ENCODE peak calls at places on chromosomes 12 and 14, in eight cellular contexts. U is GM23338, D is right atrium auricular region, Q is AG10803, Z is fibroblast of the aortic adventitia, O is retinal pigment epithelial cell, E is lower leg skin, M is PC-3. H is an unnamed sample.

GRCh38 chr12:108629824-108630476 is 3.7 kb downstream of the SELPLG start:
- DNase-seq in U (no peak), D (peak), Q (peak), Z (peak), O (no peak), E (no peak), M (peak), H (peak)

GRCh38 chr12:105487961-105488360 is 157.5 kb downstream of the C12orf75 start:
- DNase-seq in U (no peak), D (no peak), Q (no peak), Z (no peak), O (no peak), E (no peak), M (no peak), H (no peak)

GRCh38 chr14:68938515-68939423 is 40.3 kb downstream of the ACTN1 start:
- DNase-seq in U (no peak), D (no peak), Q (no peak), Z (no peak), O (no peak), E (no peak), M (no peak), H (no peak)

GRCh38 chr12:57111046-57111698 is at the start of gene STAT6:
- DNase-seq in U (peak), D (peak), Q (peak), Z (peak), O (no peak), E (peak), M (peak), H (no peak)

GRCh38 chr12:114636723-114637480 is 47.1 kb downstream of the TBX3 start:
- DNase-seq in U (peak), D (no peak), Q (peak), Z (peak), O (no peak), E (peak), M (peak), H (no peak)

GRCh38 chr12:96078281-96078761 is 42.9 kb upstream of the LTA4H start:
- DNase-seq in U (no peak), D (peak), Q (no peak), Z (peak), O (no peak), E (no peak), M (no peak), H (no peak)

GRCh38 chr14:72736348-72736747 is 157.6 kb downstream of the DPF3 start:
- DNase-seq in U (peak), D (no peak), Q (peak), Z (peak), O (no peak), E (no peak), M (peak), H (no peak)

GRCh38 chr12:53174881-53175491 is 5.5 kb upstream of the ZNF740 start:
- DNase-seq in U (peak), D (no peak), Q (peak), Z (peak), O (no peak), E (no peak), M (peak), H (no peak)

GRCh38 chr14:61540931-61541330 is 154.4 kb upstream of the HIF1A start:
- DNase-seq in U (no peak), D (no peak), Q (no peak), Z (no peak), O (no peak), E (no peak), M (no peak), H (no peak)

GRCh38 chr12:20438307-20438779 is 70.0 kb downstream of the PDE3A start:
- DNase-seq in U (no peak), D (no peak), Q (peak), Z (peak), O (no peak), E (no peak), M (no peak), H (no peak)

GRCh38 chr14:74922752-74923401 is at the start of gene RPS6KL1:
- DNase-seq in U (peak), D (peak), Q (peak), Z (peak), O (no peak), E (peak), M (peak), H (peak)

GRCh38 chr12:124774462-124775167 is 89.0 kb downstream of the SCARB1 start:
- DNase-seq in U (no peak), D (peak), Q (peak), Z (peak), O (peak), E (no peak), M (peak), H (peak)

GRCh38 chr12:112908548-112908947 is 1.8 kb downstream of the OAS1 start:
- DNase-seq in U (no peak), D (no peak), Q (no peak), Z (no peak), O (no peak), E (no peak), M (no peak), H (no peak)

GRCh38 chr12:57487055-57487596 is 742 bp upstream of the MARS1 start:
- DNase-seq in U (peak), D (no peak), Q (no peak), Z (no peak), O (no peak), E (no peak), M (no peak), H (no peak)

GRCh38 chr12:132430838-132431826 is 58.8 kb upstream of the FBRSL1 start:
- DNase-seq in U (peak), D (no peak), Q (no peak), Z (no peak), O (no peak), E (no peak), M (no peak), H (no peak)

GRCh38 chr14:100828448-100828834 is 2.5 kb downstream of the MEG3 start:
- DNase-seq in U (no peak), D (no peak), Q (no peak), Z (no peak), O (no peak), E (no peak), M (no peak), H (no peak)

GRCh38 chr14:105765893-105766614 is 239.7 kb downstream of the TMEM121 start:
- DNase-seq in U (no peak), D (no peak), Q (no peak), Z (no peak), O (no peak), E (no peak), M (no peak), H (no peak)

GRCh38 chr12:20188930-20189653 is 179.2 kb upstream of the PDE3A start:
- DNase-seq in U (no peak), D (no peak), Q (no peak), Z (no peak), O (peak), E (no peak), M (no peak), H (no peak)

GRCh38 chr14:77024171-77024627 is 4.3 kb downstream of the IRF2BPL start:
- DNase-seq in U (peak), D (no peak), Q (no peak), Z (peak), O (no peak), E (no peak), M (peak), H (no peak)

GRCh38 chr12:128463881-128464280 is 196.9 kb downstream of the TMEM132C start:
- DNase-seq in U (no peak), D (no peak), Q (no peak), Z (no peak), O (no peak), E (no peak), M (no peak), H (no peak)

GRCh38 chr12:132279184-132279889 is 50.1 kb downstream of the GALNT9 start:
- DNase-seq in U (peak), D (no peak), Q (no peak), Z (no peak), O (no peak), E (no peak), M (no peak), H (peak)

GRCh38 chr14:85531594-85532391 is 1.8 kb downstream of the FLRT2 start:
- DNase-seq in U (peak), D (peak), Q (peak), Z (peak), O (no peak), E (peak), M (no peak), H (peak)

GRCh38 chr14:61381589-61381988 is 60.2 kb downstream of the PRKCH start:
- DNase-seq in U (no peak), D (no peak), Q (no peak), Z (no peak), O (no peak), E (no peak), M (no peak), H (no peak)

GRCh38 chr14:105860615-105861580 is 334.5 kb downstream of the TMEM121 start:
- DNase-seq in U (no peak), D (no peak), Q (no peak), Z (no peak), O (no peak), E (no peak), M (no peak), H (peak)

GRCh38 chr14:103007555-103007954 is 49.8 kb downstream of the CDC42BPB start:
- DNase-seq in U (no peak), D (no peak), Q (no peak), Z (no peak), O (no peak), E (no peak), M (no peak), H (peak)

GRCh38 chr12:254039-254438 is 8.6 kb downstream of the SLC6A13 start:
- DNase-seq in U (peak), D (no peak), Q (no peak), Z (no peak), O (no peak), E (no peak), M (no peak), H (no peak)

GRCh38 chr12:70748809-70749208 is 111.6 kb upstream of the PTPRB start:
- DNase-seq in U (no peak), D (no peak), Q (no peak), Z (no peak), O (no peak), E (no peak), M (no peak), H (no peak)

GRCh38 chr12:82176016-82176415 is 182.2 kb downstream of the CCDC59 start:
- DNase-seq in U (peak), D (no peak), Q (no peak), Z (no peak), O (peak), E (no peak), M (no peak), H (no peak)

GRCh38 chr12:27705263-27705662 is 5.4 kb upstream of the MRPS35 start:
- DNase-seq in U (peak), D (no peak), Q (no peak), Z (no peak), O (no peak), E (no peak), M (no peak), H (no peak)

GRCh38 chr12:91991397-91992187 is 154.1 kb downstream of the BTG1 start:
- DNase-seq in U (no peak), D (no peak), Q (no peak), Z (peak), O (no peak), E (no peak), M (peak), H (no peak)

GRCh38 chr14:68807148-68807600 is 14.3 kb upstream of the ZFP36L1 start:
- DNase-seq in U (no peak), D (peak), Q (peak), Z (peak), O (no peak), E (peak), M (no peak), H (no peak)

GRCh38 chr14:102279688-102280348 is 25.1 kb downstream of the MOK start:
- DNase-seq in U (peak), D (no peak), Q (peak), Z (peak), O (peak), E (no peak), M (peak), H (no peak)

GRCh38 chr12:26496170-26496569 is 300.8 kb downstream of the SSPN start:
- DNase-seq in U (no peak), D (no peak), Q (no peak), Z (peak), O (no peak), E (peak), M (no peak), H (no peak)

GRCh38 chr12:68423175-68423574 is 91.0 kb upstream of the MDM1 start:
- DNase-seq in U (no peak), D (no peak), Q (no peak), Z (peak), O (no peak), E (no peak), M (no peak), H (no peak)

GRCh38 chr14:88252536-88252935 is 70.5 kb downstream of the KCNK10 start:
- DNase-seq in U (no peak), D (no peak), Q (no peak), Z (no peak), O (no peak), E (no peak), M (peak), H (no peak)

GRCh38 chr12:124633269-124633953 is 66.0 kb upstream of the NCOR2 start:
- DNase-seq in U (no peak), D (no peak), Q (no peak), Z (peak), O (no peak), E (no peak), M (peak), H (no peak)

GRCh38 chr12:109764123-109764522 is 50.5 kb downstream of the FAM222A start:
- DNase-seq in U (peak), D (no peak), Q (no peak), Z (no peak), O (no peak), E (no peak), M (no peak), H (no peak)
- TF ChIP-seq CTCF in U (peak), D (no peak), Q (no peak), Z (no peak), O (no peak), E (no peak), M (peak), H (no peak)

GRCh38 chr14:93084866-93085857 is 30.6 kb downstream of the ITPK1 start:
- DNase-seq in U (no peak), D (no peak), Q (no peak), Z (no peak), O (no peak), E (no peak), M (no peak), H (no peak)

GRCh38 chr14:93084402-93084801 is 31.3 kb downstream of the ITPK1 start:
- DNase-seq in U (no peak), D (no peak), Q (no peak), Z (no peak), O (no peak), E (no peak), M (no peak), H (no peak)

GRCh38 chr14:93085916-93086315 is 29.8 kb downstream of the ITPK1 start:
- DNase-seq in U (peak), D (no peak), Q (no peak), Z (no peak), O (peak), E (no peak), M (peak), H (no peak)

GRCh38 chr14:93083898-93084297 is 31.8 kb downstream of the ITPK1 start:
- DNase-seq in U (no peak), D (no peak), Q (no peak), Z (no peak), O (no peak), E (no peak), M (no peak), H (no peak)

GRCh38 chr14:93086441-93087055 is 29.2 kb downstream of the ITPK1 start:
- DNase-seq in U (no peak), D (no peak), Q (no peak), Z (no peak), O (no peak), E (no peak), M (no peak), H (no peak)
- H3K4me3 ChIP-seq in U (no peak), D (no peak), Q (no peak), Z (no peak), O (no peak), E (no peak), M (no peak), H (no peak)

GRCh38 chr12:6494968-6495367 is 1.1 kb downstream of the NCAPD2 start:
- DNase-seq in U (no peak), D (no peak), Q (no peak), Z (no peak), O (no peak), E (no peak), M (peak), H (no peak)

GRCh38 chr12:6489449-6489848 is 3.6 kb downstream of the MRPL51 start:
- DNase-seq in U (no peak), D (no peak), Q (no peak), Z (no peak), O (no peak), E (no peak), M (no peak), H (no peak)

GRCh38 chr12:6492838-6493579 is at the start of gene MRPL51:
- DNase-seq in U (peak), D (peak), Q (peak), Z (peak), O (peak), E (peak), M (peak), H (peak)

GRCh38 chr12:6493580-6494350 is at the start of gene NCAPD2:
- DNase-seq in U (peak), D (peak), Q (peak), Z (peak), O (peak), E (peak), M (peak), H (peak)

DNA sequence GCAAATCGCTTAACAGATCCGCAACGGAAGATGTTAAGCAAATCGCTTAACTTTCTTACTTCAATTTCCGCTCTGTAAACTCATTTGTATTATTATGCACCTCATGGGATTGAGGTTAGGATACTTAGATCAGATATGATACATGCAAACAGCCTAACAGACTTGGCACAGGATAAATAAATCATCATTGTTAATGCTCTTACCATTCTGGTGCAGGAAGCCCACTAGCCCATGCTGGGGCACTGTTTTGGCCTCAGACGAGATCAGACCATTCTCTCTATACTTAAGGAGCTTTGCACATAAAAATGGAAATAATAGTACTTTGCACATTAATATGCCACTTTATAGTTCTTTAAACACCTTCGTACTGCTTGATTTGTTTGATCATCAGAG is 445 bp downstream of the NCAPD2 start:
- DNase-seq in U (peak), D (no peak), Q (no peak), Z (no peak), O (no peak), E (no peak), M (no peak), H (no peak)
- TF ChIP-seq CTCF in U (peak), D (no peak), Q (no peak), Z (no peak), O (peak), E (no peak), M (no peak), H (no peak)

GRCh38 chr14:94375552-94376107 is 12.8 kb downstream of the SERPINA1 start:
- DNase-seq in U (no peak), D (no peak), Q (no peak), Z (no peak), O (no peak), E (no peak), M (no peak), H (no peak)
- H3K4me3 ChIP-seq in U (no peak), D (no peak), Q (no peak), Z (no peak), O (no peak), E (no peak), M (no peak), H (no peak)

DNA sequence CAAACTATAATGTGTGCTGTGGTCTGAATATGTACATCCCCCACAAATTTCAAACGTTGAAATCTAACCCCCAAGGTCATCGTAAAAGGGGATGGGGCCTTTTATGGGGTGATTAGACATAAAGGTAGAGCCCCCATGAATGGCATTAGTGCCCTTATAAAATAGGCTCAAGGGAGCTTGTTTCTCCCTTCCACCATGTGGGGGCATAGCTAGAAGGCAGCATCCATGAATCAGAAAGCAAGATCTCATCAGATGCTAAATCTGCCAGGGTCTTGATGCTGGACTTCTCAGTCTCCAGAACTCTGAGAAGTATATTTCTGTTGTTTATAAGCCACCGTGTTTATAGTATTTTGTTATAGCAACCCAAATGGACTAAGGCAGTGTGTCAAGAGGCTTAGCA is 33.4 kb upstream of the IGF1 start:
- DNase-seq in U (peak), D (no peak), Q (peak), Z (no peak), O (no peak), E (no peak), M (no peak), H (no peak)
- TF ChIP-seq CTCF in U (peak), D (no peak), Q (peak), Z (no peak), O (peak), E (no peak), M (no peak), H (no peak)

GRCh38 chr14:56143025-56143424 is 24.8 kb downstream of the PELI2 start:
- DNase-seq in U (no peak), D (no peak), Q (no peak), Z (no peak), O (no peak), E (no peak), M (no peak), H (no peak)

GRCh38 chr14:56147980-56148901 is 30.0 kb downstream of the PELI2 start:
- DNase-seq in U (peak), D (no peak), Q (no peak), Z (no peak), O (no peak), E (no peak), M (no peak), H (no peak)

GRCh38 chr14:56145965-56146364 is 27.8 kb downstream of the PELI2 start:
- DNase-seq in U (no peak), D (no peak), Q (peak), Z (peak), O (no peak), E (no peak), M (peak), H (no peak)

GRCh38 chr14:56145181-56145580 is 27.0 kb downstream of the PELI2 start:
- DNase-seq in U (no peak), D (no peak), Q (no peak), Z (no peak), O (no peak), E (no peak), M (no peak), H (no peak)

DNA sequence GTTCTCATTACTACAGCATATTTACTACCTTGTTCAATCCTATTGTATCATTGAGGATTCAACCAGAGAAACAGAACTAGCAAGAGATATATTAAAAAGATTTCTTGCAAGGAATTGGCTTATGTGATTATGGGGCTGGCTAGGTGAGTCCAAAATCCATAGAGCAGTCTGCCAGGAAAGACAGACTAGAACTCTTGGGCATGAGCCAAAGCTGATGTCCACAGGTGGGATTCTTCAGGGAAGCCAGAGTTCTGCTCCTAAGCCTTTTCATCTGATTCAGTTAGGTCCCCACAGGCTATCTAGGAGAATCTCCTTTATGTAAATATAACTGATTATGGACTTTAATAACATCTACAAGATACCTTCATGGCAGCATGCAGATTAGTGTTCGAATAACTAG is 26.0 kb downstream of the PELI2 start:
- DNase-seq in U (no peak), D (no peak), Q (no peak), Z (no peak), O (no peak), E (no peak), M (no peak), H (no peak)
- H3K4me3 ChIP-seq in U (no peak), D (no peak), Q (no peak), Z (no peak), O (no peak), E (no peak), M (no peak), H (no peak)

DNA sequence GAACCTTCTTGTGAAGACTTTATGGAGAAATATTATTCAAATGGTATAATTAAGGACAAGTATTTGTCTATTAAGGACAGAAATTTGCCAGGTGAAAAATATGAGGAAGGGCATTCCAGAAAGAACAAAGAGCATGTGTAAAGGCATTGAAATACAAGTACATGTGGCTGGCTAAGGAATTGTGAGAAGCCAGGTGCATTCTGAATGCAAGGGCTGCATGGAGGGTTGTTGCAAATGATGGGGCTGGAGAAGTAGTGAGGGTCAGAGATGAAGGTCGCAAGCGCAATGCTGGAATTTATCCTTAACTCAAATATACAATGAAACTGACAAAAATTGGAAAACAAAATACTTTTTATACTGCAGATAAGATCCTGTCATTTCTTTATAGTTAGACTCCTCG is 437.7 kb downstream of the ADAMTS20 start:
- DNase-seq in U (no peak), D (no peak), Q (no peak), Z (no peak), O (no peak), E (no peak), M (no peak), H (no peak)
- TF ChIP-seq CTCF in U (no peak), D (no peak), Q (no peak), Z (no peak), O (no peak), E (no peak), M (no peak), H (no peak)

H was measured in dorsolateral prefrontal cortex.